ENCODE peak calls at places on chromosome 9, in eight cellular contexts. One of them, this sample, is unnamed.
A peak's percentile ranks its signal among the peaks of the same experiment; 100 is the strongest.

GRCh38 chr9:134491436-134491835 is 150.2 kb upstream of the COL5A1 start:
- DNase-seq in endothelial cell of umbilical vein: no peak
- DNase-seq in gastrocnemius medialis: no peak
- DNase-seq in ovary: no peak
- DNase-seq in Peyer's patch: no peak
- DNase-seq in A549: no peak
- DNase-seq in transverse colon: no peak
- DNase-seq in IMR-90: no peak
- DNase-seq in this sample: peak; percentile 25

GRCh38 chr9:130186839-130187522 is 14.8 kb downstream of the NCS1 start:
- DNase-seq in endothelial cell of umbilical vein: no peak
- DNase-seq in gastrocnemius medialis: no peak
- DNase-seq in ovary: no peak
- DNase-seq in Peyer's patch: no peak
- DNase-seq in A549: peak; percentile 97
- DNase-seq in transverse colon: peak; percentile 80
- DNase-seq in IMR-90: peak; percentile 55
- DNase-seq in this sample: no peak

GRCh38 chr9:87725356-87725899 is 491 bp upstream of the CTSL start:
- DNase-seq in endothelial cell of umbilical vein: no peak
- DNase-seq in gastrocnemius medialis: no peak
- DNase-seq in ovary: no peak
- DNase-seq in Peyer's patch: no peak
- DNase-seq in A549: peak; percentile 42
- DNase-seq in transverse colon: no peak
- DNase-seq in IMR-90: peak; percentile 23
- DNase-seq in this sample: peak; percentile 62

GRCh38 chr9:105296889-105297288 is 52.4 kb downstream of the SLC44A1 start:
- DNase-seq in endothelial cell of umbilical vein: peak; percentile 83
- DNase-seq in gastrocnemius medialis: no peak
- DNase-seq in ovary: no peak
- DNase-seq in Peyer's patch: no peak
- DNase-seq in A549: peak; percentile 51
- DNase-seq in transverse colon: no peak
- DNase-seq in IMR-90: peak; percentile 90
- DNase-seq in this sample: no peak

GRCh38 chr9:116267021-116267420 is 113.4 kb downstream of the PAPPA start:
- DNase-seq in endothelial cell of umbilical vein: no peak
- DNase-seq in gastrocnemius medialis: no peak
- DNase-seq in ovary: no peak
- DNase-seq in Peyer's patch: no peak
- DNase-seq in A549: no peak
- DNase-seq in transverse colon: no peak
- DNase-seq in IMR-90: peak; percentile 83
- DNase-seq in this sample: no peak

GRCh38 chr9:134551657-134552348 is 89.8 kb upstream of the COL5A1 start:
- DNase-seq in endothelial cell of umbilical vein: peak; percentile 73
- DNase-seq in gastrocnemius medialis: no peak
- DNase-seq in ovary: peak; percentile 9
- DNase-seq in Peyer's patch: no peak
- DNase-seq in A549: peak; percentile 46
- DNase-seq in transverse colon: no peak
- DNase-seq in IMR-90: peak; percentile 82
- DNase-seq in this sample: peak; percentile 40

GRCh38 chr9:135341612-135342169 is 137.9 kb upstream of the PPP1R26 start:
- DNase-seq in endothelial cell of umbilical vein: no peak
- DNase-seq in gastrocnemius medialis: no peak
- DNase-seq in ovary: no peak
- DNase-seq in Peyer's patch: no peak
- DNase-seq in A549: no peak
- DNase-seq in transverse colon: no peak
- DNase-seq in IMR-90: no peak
- DNase-seq in this sample: no peak

GRCh38 chr9:112887377-112887776 is 3.3 kb downstream of the SLC46A2 start:
- DNase-seq in endothelial cell of umbilical vein: no peak
- DNase-seq in gastrocnemius medialis: no peak
- DNase-seq in ovary: no peak
- DNase-seq in Peyer's patch: no peak
- DNase-seq in A549: no peak
- DNase-seq in transverse colon: peak; percentile 16
- DNase-seq in IMR-90: no peak
- DNase-seq in this sample: no peak

GRCh38 chr9:16180091-16180490 is 627.2 kb downstream of the CCDC171 start:
- DNase-seq in endothelial cell of umbilical vein: no peak
- DNase-seq in gastrocnemius medialis: no peak
- DNase-seq in ovary: no peak
- DNase-seq in Peyer's patch: no peak
- DNase-seq in A549: no peak
- DNase-seq in transverse colon: no peak
- DNase-seq in IMR-90: no peak
- DNase-seq in this sample: no peak

GRCh38 chr9:16182784-16183183 is 629.9 kb downstream of the CCDC171 start:
- DNase-seq in endothelial cell of umbilical vein: no peak
- DNase-seq in gastrocnemius medialis: no peak
- DNase-seq in ovary: no peak
- DNase-seq in Peyer's patch: no peak
- DNase-seq in A549: no peak
- DNase-seq in transverse colon: no peak
- DNase-seq in IMR-90: no peak
- DNase-seq in this sample: no peak

GRCh38 chr9:16180546-16180945 is 627.7 kb downstream of the CCDC171 start:
- DNase-seq in endothelial cell of umbilical vein: no peak
- DNase-seq in gastrocnemius medialis: no peak
- DNase-seq in ovary: no peak
- DNase-seq in Peyer's patch: no peak
- DNase-seq in A549: no peak
- DNase-seq in transverse colon: no peak
- DNase-seq in IMR-90: peak; percentile 51
- DNase-seq in this sample: no peak

GRCh38 chr9:16181539-16181938 is 628.7 kb downstream of the CCDC171 start:
- DNase-seq in endothelial cell of umbilical vein: no peak
- DNase-seq in gastrocnemius medialis: no peak
- DNase-seq in ovary: no peak
- DNase-seq in Peyer's patch: no peak
- DNase-seq in A549: no peak
- DNase-seq in transverse colon: no peak
- DNase-seq in IMR-90: no peak
- DNase-seq in this sample: no peak

GRCh38 chr9:16184964-16185646 is 632.3 kb downstream of the CCDC171 start:
- DNase-seq in endothelial cell of umbilical vein: no peak
- DNase-seq in gastrocnemius medialis: no peak
- DNase-seq in ovary: no peak
- DNase-seq in Peyer's patch: no peak
- DNase-seq in A549: no peak
- DNase-seq in transverse colon: no peak
- DNase-seq in IMR-90: no peak
- DNase-seq in this sample: no peak
- H3K4me3 ChIP-seq in endothelial cell of umbilical vein: no peak overlapping the region
- H3K4me3 ChIP-seq in gastrocnemius medialis: no peak overlapping the region
- H3K4me3 ChIP-seq in ovary: no peak overlapping the region
- H3K4me3 ChIP-seq in Peyer's patch: no peak overlapping the region
- H3K4me3 ChIP-seq in A549: no peak overlapping the region
- H3K4me3 ChIP-seq in transverse colon: no peak overlapping the region
- H3K4me3 ChIP-seq in IMR-90: no peak overlapping the region
- H3K4me3 ChIP-seq in this sample: no peak overlapping the region

GRCh38 chr9:136358888-136359287 is 4.7 kb downstream of the DNLZ start:
- DNase-seq in endothelial cell of umbilical vein: no peak
- DNase-seq in gastrocnemius medialis: no peak
- DNase-seq in ovary: no peak
- DNase-seq in Peyer's patch: no peak
- DNase-seq in A549: no peak
- DNase-seq in transverse colon: no peak
- DNase-seq in IMR-90: no peak
- DNase-seq in this sample: no peak

GRCh38 chr9:136357326-136357725 is 6.2 kb downstream of the DNLZ start:
- DNase-seq in endothelial cell of umbilical vein: no peak
- DNase-seq in gastrocnemius medialis: no peak
- DNase-seq in ovary: no peak
- DNase-seq in Peyer's patch: no peak
- DNase-seq in A549: no peak
- DNase-seq in transverse colon: no peak
- DNase-seq in IMR-90: no peak
- DNase-seq in this sample: no peak

GRCh38 chr9:136359774-136360718 is 3.5 kb downstream of the DNLZ start:
- DNase-seq in endothelial cell of umbilical vein: no peak
- DNase-seq in gastrocnemius medialis: no peak
- DNase-seq in ovary: no peak
- DNase-seq in Peyer's patch: no peak
- DNase-seq in A549: no peak
- DNase-seq in transverse colon: no peak
- DNase-seq in IMR-90: no peak
- DNase-seq in this sample: no peak

GRCh38 chr9:136355616-136356557 is 7.7 kb downstream of the DNLZ start:
- DNase-seq in endothelial cell of umbilical vein: no peak
- DNase-seq in gastrocnemius medialis: no peak
- DNase-seq in ovary: no peak
- DNase-seq in Peyer's patch: no peak
- DNase-seq in A549: no peak
- DNase-seq in transverse colon: no peak
- DNase-seq in IMR-90: no peak
- DNase-seq in this sample: no peak

GRCh38 chr9:136358016-136358415 is 5.5 kb downstream of the DNLZ start:
- DNase-seq in endothelial cell of umbilical vein: no peak
- DNase-seq in gastrocnemius medialis: no peak
- DNase-seq in ovary: no peak
- DNase-seq in Peyer's patch: no peak
- DNase-seq in A549: no peak
- DNase-seq in transverse colon: no peak
- DNase-seq in IMR-90: no peak
- DNase-seq in this sample: no peak
- H3K27ac ChIP-seq in endothelial cell of umbilical vein: no peak overlapping the region
- H3K27ac ChIP-seq in gastrocnemius medialis: no peak overlapping the region
- H3K27ac ChIP-seq in ovary: no peak overlapping the region
- H3K27ac ChIP-seq in Peyer's patch: no peak overlapping the region
- H3K27ac ChIP-seq in A549: no peak overlapping the region
- H3K27ac ChIP-seq in transverse colon: no peak overlapping the region
- H3K27ac ChIP-seq in IMR-90: no peak overlapping the region
- H3K27ac ChIP-seq in this sample: no peak overlapping the region

DNA sequence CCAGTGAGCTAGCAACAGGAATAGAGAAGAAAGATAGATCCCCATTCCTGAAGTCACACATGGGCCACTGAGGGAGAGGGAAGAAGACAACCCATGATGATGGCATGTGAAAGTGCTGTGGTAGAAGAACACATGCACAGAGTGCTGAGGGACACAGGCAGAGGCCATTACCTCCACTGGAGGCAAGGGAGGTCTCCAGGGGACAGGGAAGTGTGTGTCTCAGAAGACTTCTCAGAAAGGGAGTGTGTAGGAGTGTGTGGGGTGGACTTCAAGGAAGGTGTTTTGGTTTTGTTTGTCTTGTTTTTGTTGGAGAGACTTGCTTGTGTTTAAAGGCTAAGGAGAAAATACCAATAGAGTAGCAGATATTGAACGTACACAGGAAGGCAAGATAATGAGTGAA is 77.0 kb upstream of the SMARCA2 start:
- DNase-seq in endothelial cell of umbilical vein: no peak
- DNase-seq in gastrocnemius medialis: no peak
- DNase-seq in ovary: no peak
- DNase-seq in Peyer's patch: no peak
- DNase-seq in A549: no peak
- DNase-seq in transverse colon: no peak
- DNase-seq in IMR-90: no peak
- DNase-seq in this sample: no peak
- TF ChIP-seq POLR2A in endothelial cell of umbilical vein: no peak
- TF ChIP-seq POLR2A in gastrocnemius medialis: no peak
- TF ChIP-seq POLR2A in ovary: no peak
- TF ChIP-seq POLR2A in Peyer's patch: no peak
- TF ChIP-seq POLR2A in A549: no peak
- TF ChIP-seq POLR2A in transverse colon: no peak
- TF ChIP-seq POLR2A in IMR-90: no peak
- TF ChIP-seq POLR2A in this sample: no peak

GRCh38 chr9:75941577-75942311 is 51.3 kb downstream of the PCSK5 start:
- DNase-seq in endothelial cell of umbilical vein: no peak
- DNase-seq in gastrocnemius medialis: no peak
- DNase-seq in ovary: no peak
- DNase-seq in Peyer's patch: no peak
- DNase-seq in A549: no peak
- DNase-seq in transverse colon: no peak
- DNase-seq in IMR-90: no peak
- DNase-seq in this sample: no peak

GRCh38 chr9:75941066-75941465 is 50.6 kb downstream of the PCSK5 start:
- DNase-seq in endothelial cell of umbilical vein: no peak
- DNase-seq in gastrocnemius medialis: no peak
- DNase-seq in ovary: no peak
- DNase-seq in Peyer's patch: no peak
- DNase-seq in A549: no peak
- DNase-seq in transverse colon: peak; percentile 71
- DNase-seq in IMR-90: no peak
- DNase-seq in this sample: no peak

GRCh38 chr9:75935606-75936005 is 45.1 kb downstream of the PCSK5 start:
- DNase-seq in endothelial cell of umbilical vein: no peak
- DNase-seq in gastrocnemius medialis: no peak
- DNase-seq in ovary: no peak
- DNase-seq in Peyer's patch: no peak
- DNase-seq in A549: no peak
- DNase-seq in transverse colon: no peak
- DNase-seq in IMR-90: no peak
- DNase-seq in this sample: no peak

GRCh38 chr9:75937859-75938258 is 47.4 kb downstream of the PCSK5 start:
- DNase-seq in endothelial cell of umbilical vein: no peak
- DNase-seq in gastrocnemius medialis: no peak
- DNase-seq in ovary: no peak
- DNase-seq in Peyer's patch: no peak
- DNase-seq in A549: no peak
- DNase-seq in transverse colon: no peak
- DNase-seq in IMR-90: no peak
- DNase-seq in this sample: no peak

GRCh38 chr9:75939712-75940111 is 49.2 kb downstream of the PCSK5 start:
- DNase-seq in endothelial cell of umbilical vein: no peak
- DNase-seq in gastrocnemius medialis: no peak
- DNase-seq in ovary: no peak
- DNase-seq in Peyer's patch: no peak
- DNase-seq in A549: no peak
- DNase-seq in transverse colon: no peak
- DNase-seq in IMR-90: no peak
- DNase-seq in this sample: no peak
- H3K4me3 ChIP-seq in endothelial cell of umbilical vein: no peak overlapping the region
- H3K4me3 ChIP-seq in gastrocnemius medialis: no peak overlapping the region
- H3K4me3 ChIP-seq in ovary: no peak overlapping the region
- H3K4me3 ChIP-seq in Peyer's patch: no peak overlapping the region
- H3K4me3 ChIP-seq in A549: no peak overlapping the region
- H3K4me3 ChIP-seq in transverse colon: no peak overlapping the region
- H3K4me3 ChIP-seq in IMR-90: no peak overlapping the region
- H3K4me3 ChIP-seq in this sample: no peak overlapping the region

GRCh38 chr9:88995627-88996026 is 4.4 kb downstream of the S1PR3 start:
- DNase-seq in endothelial cell of umbilical vein: no peak
- DNase-seq in gastrocnemius medialis: no peak
- DNase-seq in ovary: no peak
- DNase-seq in Peyer's patch: no peak
- DNase-seq in A549: no peak
- DNase-seq in transverse colon: no peak
- DNase-seq in IMR-90: no peak
- DNase-seq in this sample: no peak
- H3K27ac ChIP-seq in endothelial cell of umbilical vein: no peak overlapping the region
- H3K27ac ChIP-seq in gastrocnemius medialis: no peak overlapping the region
- H3K27ac ChIP-seq in ovary: no peak overlapping the region
- H3K27ac ChIP-seq in Peyer's patch: no peak overlapping the region
- H3K27ac ChIP-seq in A549: no peak overlapping the region
- H3K27ac ChIP-seq in transverse colon: no peak overlapping the region
- H3K27ac ChIP-seq in IMR-90: no peak overlapping the region
- H3K27ac ChIP-seq in this sample: no peak overlapping the region

GRCh38 chr9:14891332-14891731 is 18.9 kb downstream of the FREM1 start:
- DNase-seq in endothelial cell of umbilical vein: no peak
- DNase-seq in gastrocnemius medialis: no peak
- DNase-seq in ovary: no peak
- DNase-seq in Peyer's patch: no peak
- DNase-seq in A549: no peak
- DNase-seq in transverse colon: no peak
- DNase-seq in IMR-90: no peak
- DNase-seq in this sample: no peak
- TF ChIP-seq POLR2A in endothelial cell of umbilical vein: no peak
- TF ChIP-seq POLR2A in gastrocnemius medialis: no peak
- TF ChIP-seq POLR2A in ovary: no peak
- TF ChIP-seq POLR2A in Peyer's patch: no peak
- TF ChIP-seq POLR2A in A549: no peak
- TF ChIP-seq POLR2A in transverse colon: no peak
- TF ChIP-seq POLR2A in IMR-90: no peak
- TF ChIP-seq POLR2A in this sample: no peak